ENCODE peak calls at places on chromosomes 6 and 20, in six cellular contexts. X, N, E, Y, V and U are unnamed samples.

GRCh38 chr6:3977875-3978711 is 100.8 kb downstream of the FAM217A start:
- DNase-seq in N (peak), Y (no peak), X (peak), V (peak), E (peak), U (peak)

GRCh38 chr6:130020892-130021483 is 2.6 kb downstream of the L3MBTL3 start:
- DNase-seq in X (peak), Y (peak), V (peak), N (peak), E (peak), U (peak)

GRCh38 chr6:110399219-110400071 is 15.9 kb downstream of the DDO start:
- DNase-seq in Y (no peak), N (no peak), X (no peak), V (no peak), E (no peak), U (no peak)

GRCh38 chr20:46699651-46700359 is 9.6 kb upstream of the SLC2A10 start:
- DNase-seq in V (no peak), X (no peak), E (no peak), Y (no peak), N (peak), U (no peak)

GRCh38 chr6:68040312-68040778 is 594.7 kb upstream of the ADGRB3 start:
- DNase-seq in Y (no peak), V (no peak), E (no peak), N (no peak), X (no peak), U (no peak)

GRCh38 chr20:62640870-62641748 is 1.2 kb upstream of the SLCO4A1 start:
- DNase-seq in V (no peak), Y (no peak), N (no peak), E (no peak), X (no peak), U (no peak)

GRCh38 chr6:7998103-7998725 is 66.0 kb downstream of the BLOC1S5 start:
- DNase-seq in E (no peak), Y (no peak), X (no peak), V (no peak), N (peak), U (no peak)

GRCh38 chr6:161631676-161632194 is 357.9 kb upstream of the AGPAT4 start:
- DNase-seq in E (no peak), X (no peak), N (no peak), V (no peak), Y (no peak), U (no peak)

GRCh38 chr6:70345619-70346018 is 42.7 kb upstream of the COL9A1 start:
- DNase-seq in E (no peak), N (no peak), X (no peak), Y (no peak), V (no peak), U (no peak)

GRCh38 chr6:113903666-113904330 is 46.7 kb downstream of the MARCKS start:
- DNase-seq in V (peak), X (no peak), E (no peak), Y (no peak), N (peak), U (no peak)

GRCh38 chr20:61296629-61297019 is 44.6 kb downstream of the CDH4 start:
- DNase-seq in V (no peak), E (no peak), X (no peak), N (no peak), Y (no peak), U (no peak)

GRCh38 chr6:8017276-8017701 is 46.9 kb downstream of the BLOC1S5 start:
- DNase-seq in E (no peak), X (no peak), Y (no peak), N (no peak), V (no peak), U (no peak)

GRCh38 chr6:155417454-155417853 is 38.2 kb downstream of the NOX3 start:
- DNase-seq in N (peak), Y (no peak), X (no peak), E (no peak), V (no peak), U (no peak)

GRCh38 chr6:13733178-13733851 is 21.7 kb upstream of the RANBP9 start:
- DNase-seq in V (peak), X (no peak), E (no peak), N (peak), Y (no peak), U (peak)